ENCODE peak calls at places on chromosomes 16 and 17, in eight cellular contexts. A is GM23338, X is hepatocyte, N is GM23248, C is PC-3, T is OCI-LY7, O is HCT116, U is SK-N-SH. Z is an unnamed sample. For H4K20me1, the result is how much of the 10 kb centered on the place peaks cover.

GRCh38 chr16:19520861-19521331 is 1.0 kb downstream of the GDE1 start:
- DNase-seq in A (no peak), X (peak), N (peak), C (peak), T (peak), O (no peak), U (no peak), Z (no peak)

GRCh38 chr17:3956558-3956957 is 7.7 kb downstream of the ATP2A3 start:
- DNase-seq in A (peak), X (no peak), N (no peak), C (no peak), T (peak), O (no peak), U (no peak), Z (no peak)

GRCh38 chr17:45228985-45229517 is 7.4 kb downstream of the FMNL1 start:
- DNase-seq in A (peak), X (peak), N (peak), C (peak), T (peak), O (no peak), U (no peak), Z (peak)

GRCh38 chr17:66636111-66636510 is 198.8 kb upstream of the CACNG5 start:
- DNase-seq in A (no peak), X (no peak), N (peak), C (no peak), T (no peak), O (no peak), U (no peak), Z (no peak)

GRCh38 chr17:66704858-66705257 is 130.1 kb upstream of the CACNG5 start:
- DNase-seq in A (no peak), X (no peak), N (no peak), C (no peak), T (peak), O (no peak), U (no peak), Z (no peak)

GRCh38 chr17:17080181-17080631 is 37.9 kb downstream of the MPRIP start:
- DNase-seq in A (no peak), X (no peak), N (no peak), C (no peak), T (no peak), O (no peak), U (no peak), Z (no peak)

GRCh38 chr16:67216612-67217490 is 10.1 kb upstream of the TMEM208 start:
- DNase-seq in A (no peak), X (no peak), N (peak), C (no peak), T (no peak), O (no peak), U (peak), Z (no peak)

GRCh38 chr17:71461504-71462197 is 659.2 kb upstream of the SOX9 start:
- DNase-seq in A (no peak), X (no peak), N (no peak), C (no peak), T (no peak), O (no peak), U (no peak), Z (peak)

GRCh38 chr16:54040480-54040879 is 246.1 kb downstream of the IRX3 start:
- DNase-seq in A (no peak), X (no peak), N (no peak), C (no peak), T (no peak), O (no peak), U (no peak), Z (no peak)

GRCh38 chr17:40084477-40084876 is 15.9 kb downstream of the NR1D1 start:
- DNase-seq in A (no peak), X (no peak), N (no peak), C (no peak), T (no peak), O (no peak), U (no peak), Z (no peak)

GRCh38 chr17:21171309-21171922 is 42.5 kb downstream of the TMEM11 start:
- DNase-seq in A (no peak), X (no peak), N (no peak), C (no peak), T (no peak), O (no peak), U (no peak), Z (no peak)

GRCh38 chr16:84959045-84959576 is 52.2 kb downstream of the ZDHHC7 start:
- DNase-seq in A (peak), X (no peak), N (peak), C (peak), T (no peak), O (no peak), U (no peak), Z (no peak)

GRCh38 chr17:76051071-76051467 is 21.2 kb downstream of the SRP68 start:
- DNase-seq in A (no peak), X (no peak), N (no peak), C (peak), T (no peak), O (no peak), U (no peak), Z (no peak)

GRCh38 chr16:25033852-25034251 is 18.7 kb upstream of the ARHGAP17 start:
- DNase-seq in A (no peak), X (no peak), N (peak), C (no peak), T (no peak), O (no peak), U (no peak), Z (no peak)

GRCh38 chr16:69924777-69925191 is 26.4 kb upstream of the CLEC18A start:
- DNase-seq in A (peak), X (peak), N (peak), C (no peak), T (no peak), O (no peak), U (no peak), Z (no peak)

GRCh38 chr16:68444058-68444657 is 4.2 kb downstream of the SMPD3 start:
- DNase-seq in A (peak), X (peak), N (peak), C (peak), T (no peak), O (no peak), U (no peak), Z (peak)

GRCh38 chr16:55294129-55294528 is 29.9 kb upstream of the IRX6 start:
- DNase-seq in A (peak), X (no peak), N (no peak), C (peak), T (no peak), O (no peak), U (no peak), Z (no peak)

GRCh38 chr16:85935957-85936760 is 37.2 kb downstream of the IRF8 start:
- DNase-seq in A (no peak), X (no peak), N (no peak), C (no peak), T (peak), O (no peak), U (no peak), Z (no peak)

GRCh38 chr16:85659805-85660511 is 28.8 kb downstream of the GINS2 start:
- DNase-seq in A (peak), X (peak), N (peak), C (peak), T (peak), O (peak), U (peak), Z (peak)

GRCh38 chr16:54290203-54291106 is 3.9 kb upstream of the IRX3 start:
- DNase-seq in A (peak), X (no peak), N (no peak), C (no peak), T (no peak), O (no peak), U (no peak), Z (peak)

GRCh38 chr17:19013226-19013625 is 8.7 kb upstream of the FAM83G start:
- DNase-seq in A (no peak), X (no peak), N (no peak), C (no peak), T (no peak), O (no peak), U (no peak), Z (no peak)

GRCh38 chr16:53282975-53283946 is 151.0 kb upstream of the RBL2 start:
- DNase-seq in A (peak), X (peak), N (peak), C (peak), T (peak), O (peak), U (peak), Z (peak)

GRCh38 chr16:53726625-53727024 is 22.7 kb downstream of the FTO start:
- DNase-seq in A (no peak), X (no peak), N (no peak), C (peak), T (no peak), O (no peak), U (no peak), Z (peak)

GRCh38 chr17:65855245-65855644 is 293.8 kb upstream of the AXIN2 start:
- DNase-seq in A (peak), X (peak), N (no peak), C (peak), T (no peak), O (peak), U (no peak), Z (no peak)

GRCh38 chr17:64017381-64017980 is 3.0 kb downstream of the ICAM2 start:
- DNase-seq in A (peak), X (no peak), N (no peak), C (peak), T (no peak), O (no peak), U (no peak), Z (no peak)

GRCh38 chr16:28534542-28535373 is 4.0 kb downstream of the NUPR1 start:
- DNase-seq in A (no peak), X (no peak), N (peak), C (no peak), T (no peak), O (no peak), U (no peak), Z (no peak)

GRCh38 chr16:69410285-69410990 is 14.0 kb upstream of the CYB5B start:
- DNase-seq in A (no peak), X (no peak), N (peak), C (peak), T (no peak), O (peak), U (no peak), Z (no peak)

GRCh38 chr16:89924298-89924924 is 1.3 kb downstream of the TUBB3 start:
- DNase-seq in A (peak), X (peak), N (peak), C (no peak), T (peak), O (no peak), U (peak), Z (peak)

GRCh38 chr17:7262192-7263070 is at the start of gene CLDN7:
- DNase-seq in A (peak), X (peak), N (no peak), C (peak), T (no peak), O (peak), U (peak), Z (peak)

GRCh38 chr16:10729104-10729503 is 14.5 kb upstream of the NUBP1 start:
- DNase-seq in A (no peak), X (no peak), N (no peak), C (no peak), T (no peak), O (no peak), U (no peak), Z (no peak)

GRCh38 chr17:8382052-8382879 is 727 bp downstream of the RPL26 start:
- DNase-seq in A (no peak), X (no peak), N (peak), C (peak), T (peak), O (no peak), U (no peak), Z (peak)
- H4K20me1 ChIP-seq in A (under half), X (under half), N (under half), C (under half), T (under half), O (under half), U (under half), Z (half or more)

DNA sequence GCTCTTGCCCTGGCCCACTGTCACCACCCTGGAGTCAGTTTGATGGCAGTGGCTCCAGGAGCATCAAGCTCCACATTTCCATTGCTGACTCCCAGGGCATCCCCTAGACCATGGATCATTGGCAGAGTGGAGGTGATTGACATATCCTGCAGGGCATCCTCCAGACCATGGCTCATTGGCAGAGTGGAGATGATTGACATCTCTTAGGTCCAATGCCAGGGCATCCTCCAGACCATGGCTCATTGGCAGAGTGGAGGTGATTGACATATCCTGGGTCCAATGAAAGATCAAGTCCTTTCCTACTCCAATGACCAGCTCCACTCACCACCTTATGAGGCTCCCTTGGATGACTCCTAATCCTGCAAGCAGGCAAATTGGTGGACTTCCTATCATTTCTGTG is 174.3 kb upstream of the NLRP1 start:
- DNase-seq in A (peak), X (no peak), N (no peak), C (peak), T (peak), O (peak), U (no peak), Z (peak)
- TF ChIP-seq EZH2phosphoT487 in A (no peak), X (no peak), N (no peak), C (no peak), T (no peak), O (no peak), U (no peak), Z (no peak)

DNA sequence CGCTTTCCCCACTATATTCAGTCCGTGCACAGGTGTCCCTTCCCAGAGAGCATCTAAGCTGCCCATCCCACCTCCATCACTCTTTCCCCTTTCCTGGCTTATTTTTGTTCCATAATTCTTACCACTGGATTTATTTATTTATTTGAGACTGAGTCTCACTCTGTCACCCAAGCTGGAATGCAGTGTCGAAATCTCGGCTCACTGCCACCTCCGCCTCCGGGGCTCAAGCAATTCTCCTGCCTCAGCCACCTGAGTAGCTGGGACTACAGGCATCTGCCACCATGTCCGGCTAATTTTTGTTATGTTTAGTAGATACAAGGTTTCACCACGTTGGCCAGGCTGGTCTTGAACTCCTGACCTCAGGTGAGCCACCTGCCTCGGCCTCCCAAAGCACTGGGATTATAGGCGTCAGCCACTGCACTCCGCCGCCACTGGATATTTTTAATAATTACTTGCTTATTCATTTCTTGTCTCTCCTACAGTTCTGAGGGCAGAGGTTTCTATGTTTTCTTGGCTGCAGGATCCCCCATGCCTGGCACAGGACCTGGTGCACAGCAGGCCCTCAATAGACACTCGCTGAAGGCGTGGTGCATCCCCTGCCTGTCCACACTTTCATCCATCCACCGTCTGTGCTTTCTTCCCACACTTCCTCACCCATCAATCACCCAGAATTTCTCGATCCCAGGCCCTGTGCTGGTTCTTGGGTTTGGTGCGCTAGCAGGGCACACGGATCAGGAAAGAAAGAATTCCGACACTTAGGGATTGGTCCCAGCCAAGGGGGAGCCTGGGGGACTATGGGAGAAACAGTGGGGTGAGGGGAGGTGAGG is 9.9 kb upstream of the ADGRG1 start:
- DNase-seq in A (no peak), X (no peak), N (peak), C (peak), T (no peak), O (no peak), U (no peak), Z (no peak)
- H4K20me1 ChIP-seq in A (under half), X (under half), N (under half), C (under half), T (under half), O (under half), U (under half), Z (under half)

GRCh38 chr17:72850410-72850809 is 242.1 kb downstream of the SLC39A11 start:
- DNase-seq in A (no peak), X (no peak), N (peak), C (peak), T (no peak), O (no peak), U (no peak), Z (no peak)
- TF ChIP-seq EZH2phosphoT487 in A (no peak), X (no peak), N (no peak), C (no peak), T (no peak), O (no peak), U (no peak), Z (no peak)